ENCODE peak calls at places on chromosome 11, in four cellular contexts. One of them, this sample, is unnamed.

GRCh38 chr11:103055174-103055890 is 36.6 kb downstream of the DCUN1D5 start:
- DNase-seq in adipocyte: peak
- DNase-seq in HuH-7.5: no peak
- DNase-seq in cardiac fibroblast: peak
- DNase-seq in this sample: no peak

GRCh38 chr11:61912991-61913698 is 4.2 kb downstream of the RAB3IL1 start:
- DNase-seq in HuH-7.5: peak
- DNase-seq in cardiac fibroblast: no peak
- DNase-seq in adipocyte: no peak
- DNase-seq in this sample: no peak

GRCh38 chr11:104705475-104706195 is 192.6 kb downstream of the CASP12 start:
- DNase-seq in HuH-7.5: no peak
- DNase-seq in cardiac fibroblast: peak
- DNase-seq in adipocyte: no peak
- DNase-seq in this sample: peak

GRCh38 chr11:118295834-118296454 is 8.6 kb upstream of the CD3E start:
- DNase-seq in HuH-7.5: no peak
- DNase-seq in cardiac fibroblast: peak
- DNase-seq in adipocyte: peak
- DNase-seq in this sample: no peak

GRCh38 chr11:69243496-69244200 is 50.3 kb upstream of the MYEOV start:
- DNase-seq in cardiac fibroblast: no peak
- DNase-seq in adipocyte: no peak
- DNase-seq in HuH-7.5: no peak
- DNase-seq in this sample: no peak

GRCh38 chr11:134271978-134272377 is 4.2 kb upstream of the GLB1L3 start:
- DNase-seq in cardiac fibroblast: no peak
- DNase-seq in adipocyte: no peak
- DNase-seq in HuH-7.5: no peak
- DNase-seq in this sample: no peak

GRCh38 chr11:73189315-73189714 is 28.8 kb upstream of the P2RY2 start:
- DNase-seq in HuH-7.5: no peak
- DNase-seq in adipocyte: no peak
- DNase-seq in cardiac fibroblast: no peak
- DNase-seq in this sample: no peak

GRCh38 chr11:62707277-62707771 is at the start of the genes BSCL2 and GNG3:
- DNase-seq in HuH-7.5: no peak
- DNase-seq in cardiac fibroblast: no peak
- DNase-seq in adipocyte: no peak
- DNase-seq in this sample: no peak

GRCh38 chr11:48052183-48053040 is 72.1 kb downstream of the PTPRJ start:
- DNase-seq in HuH-7.5: no peak
- DNase-seq in adipocyte: peak
- DNase-seq in cardiac fibroblast: peak
- DNase-seq in this sample: no peak

GRCh38 chr11:121282376-121282775 is 10.2 kb upstream of the SC5D start:
- DNase-seq in adipocyte: no peak
- DNase-seq in HuH-7.5: no peak
- DNase-seq in cardiac fibroblast: no peak
- DNase-seq in this sample: no peak

GRCh38 chr11:64745523-64746328 is 1.8 kb upstream of the RASGRP2 start:
- DNase-seq in HuH-7.5: no peak
- DNase-seq in cardiac fibroblast: peak
- DNase-seq in adipocyte: peak
- DNase-seq in this sample: peak

GRCh38 chr11:88448131-88448530 is 110.6 kb upstream of the CTSC start:
- DNase-seq in cardiac fibroblast: no peak
- DNase-seq in HuH-7.5: no peak
- DNase-seq in adipocyte: no peak
- DNase-seq in this sample: no peak

GRCh38 chr11:34351687-34352469 is 5.9 kb downstream of the ABTB2 start:
- DNase-seq in cardiac fibroblast: no peak
- DNase-seq in HuH-7.5: no peak
- DNase-seq in adipocyte: no peak
- DNase-seq in this sample: no peak

GRCh38 chr11:69640260-69640994 is 529 bp upstream of the CCND1 start:
- DNase-seq in HuH-7.5: no peak
- DNase-seq in cardiac fibroblast: peak
- DNase-seq in adipocyte: peak
- DNase-seq in this sample: no peak

GRCh38 chr11:12871788-12872321 is 137.3 kb upstream of the RASSF10 start:
- DNase-seq in adipocyte: peak
- DNase-seq in cardiac fibroblast: peak
- DNase-seq in HuH-7.5: no peak
- DNase-seq in this sample: no peak

GRCh38 chr11:14956111-14956510 is 16.0 kb downstream of the CALCA start:
- DNase-seq in HuH-7.5: no peak
- DNase-seq in cardiac fibroblast: no peak
- DNase-seq in adipocyte: no peak
- DNase-seq in this sample: no peak

GRCh38 chr11:72343159-72343756 is 91.1 kb downstream of the CLPB start:
- DNase-seq in cardiac fibroblast: no peak
- DNase-seq in HuH-7.5: no peak
- DNase-seq in adipocyte: no peak
- DNase-seq in this sample: no peak

GRCh38 chr11:5291207-5291838 is 10.4 kb downstream of the OR51B4 start:
- DNase-seq in cardiac fibroblast: peak
- DNase-seq in adipocyte: peak
- DNase-seq in HuH-7.5: no peak
- DNase-seq in this sample: no peak

GRCh38 chr11:36365937-36366336 is 69.8 kb downstream of the PRR5L start:
- DNase-seq in cardiac fibroblast: peak
- DNase-seq in HuH-7.5: no peak
- DNase-seq in adipocyte: no peak
- DNase-seq in this sample: no peak

GRCh38 chr11:65225284-65226102 is 36.3 kb upstream of the POLA2 start:
- DNase-seq in cardiac fibroblast: peak
- DNase-seq in adipocyte: peak
- DNase-seq in HuH-7.5: peak
- DNase-seq in this sample: peak

GRCh38 chr11:77039491-77040400 is 5.5 kb downstream of the B3GNT6 start:
- DNase-seq in HuH-7.5: no peak
- DNase-seq in adipocyte: peak
- DNase-seq in cardiac fibroblast: peak
- DNase-seq in this sample: no peak

GRCh38 chr11:12485328-12485727 is 108.0 kb downstream of the PARVA start:
- DNase-seq in cardiac fibroblast: peak
- DNase-seq in adipocyte: no peak
- DNase-seq in HuH-7.5: no peak
- DNase-seq in this sample: no peak

GRCh38 chr11:12810497-12810896 is 136.3 kb downstream of the TEAD1 start:
- DNase-seq in adipocyte: no peak
- DNase-seq in cardiac fibroblast: peak
- DNase-seq in HuH-7.5: no peak
- DNase-seq in this sample: no peak

GRCh38 chr11:69309800-69310280 is 15.9 kb downstream of the MYEOV start:
- DNase-seq in HuH-7.5: no peak
- DNase-seq in adipocyte: no peak
- DNase-seq in cardiac fibroblast: no peak
- DNase-seq in this sample: no peak

GRCh38 chr11:15852179-15852578 is 504.2 kb downstream of the SOX6 start:
- DNase-seq in adipocyte: peak
- DNase-seq in HuH-7.5: peak
- DNase-seq in cardiac fibroblast: peak
- DNase-seq in this sample: no peak

GRCh38 chr11:2738551-2739431 is 39.0 kb upstream of the KCNQ1OT1 start:
- DNase-seq in cardiac fibroblast: no peak
- DNase-seq in adipocyte: no peak
- DNase-seq in HuH-7.5: no peak
- DNase-seq in this sample: no peak

GRCh38 chr11:118437736-118438125 is 1.4 kb downstream of the KMT2A start:
- DNase-seq in adipocyte: peak
- DNase-seq in HuH-7.5: peak
- DNase-seq in cardiac fibroblast: no peak
- DNase-seq in this sample: no peak

GRCh38 chr11:15327786-15328231 is 213.1 kb downstream of the INSC start:
- DNase-seq in HuH-7.5: peak
- DNase-seq in cardiac fibroblast: peak
- DNase-seq in adipocyte: peak
- DNase-seq in this sample: no peak

GRCh38 chr11:1291295-1292017 is 18.0 kb downstream of the TOLLIP start:
- DNase-seq in cardiac fibroblast: no peak
- DNase-seq in adipocyte: no peak
- DNase-seq in HuH-7.5: no peak
- DNase-seq in this sample: no peak

GRCh38 chr11:73493838-73494598 is 103.9 kb downstream of the FAM168A start:
- DNase-seq in adipocyte: peak
- DNase-seq in HuH-7.5: no peak
- DNase-seq in cardiac fibroblast: peak
- DNase-seq in this sample: no peak